ENCODE peak calls at places on chromosomes 5 and 9, in six cellular contexts. T is cardiac muscle cell, R is lower lobe of right lung, P is PC-3, J is transverse colon, X is ascending aorta. B is an unnamed sample. For H3K4me1, the result is how much of the 10 kb centered on the place peaks cover.

GRCh38 chr5:98482321-98483111 is 290.9 kb upstream of the RGMB start:
- DNase-seq in T (no peak), R (no peak), P (no peak), J (no peak), X (no peak), B (no peak)

GRCh38 chr5:114148253-114148652 is 213.6 kb upstream of the KCNN2 start:
- DNase-seq in T (no peak), R (no peak), P (no peak), J (no peak), X (no peak), B (no peak)

GRCh38 chr5:22889714-22890113 is 36.6 kb upstream of the CDH12 start:
- DNase-seq in T (no peak), R (no peak), P (peak), J (no peak), X (no peak), B (no peak)

GRCh38 chr5:172429201-172429940 is 25.0 kb downstream of the SH3PXD2B start:
- DNase-seq in T (peak), R (no peak), P (no peak), J (no peak), X (no peak), B (no peak)

GRCh38 chr5:15255601-15256000 is 244.4 kb upstream of the FBXL7 start:
- DNase-seq in T (peak), R (no peak), P (no peak), J (no peak), X (no peak), B (no peak)

GRCh38 chr9:115524467-115525059 is 406.6 kb upstream of the TNC start:
- DNase-seq in T (peak), R (no peak), P (peak), J (peak), X (peak), B (no peak)

GRCh38 chr5:111301264-111301663 is 77.1 kb downstream of the CAMK4 start:
- DNase-seq in T (no peak), R (no peak), P (no peak), J (no peak), X (no peak), B (no peak)

GRCh38 chr5:152505442-152506042 is 100.5 kb upstream of the NMUR2 start:
- DNase-seq in T (peak), R (no peak), P (peak), J (peak), X (no peak), B (peak)

GRCh38 chr5:166324372-166324771 is 1967.1 kb upstream of the WWC1 start:
- DNase-seq in T (no peak), R (no peak), P (no peak), J (no peak), X (no peak), B (no peak)

GRCh38 chr9:84207443-84208032 is 133.0 kb downstream of the SLC28A3 start:
- DNase-seq in T (peak), R (no peak), P (no peak), J (no peak), X (no peak), B (no peak)

GRCh38 chr5:55603947-55604346 is 69.2 kb upstream of the PLPP1 start:
- DNase-seq in T (peak), R (no peak), P (no peak), J (no peak), X (no peak), B (no peak)

GRCh38 chr9:108212179-108212578 is 643.6 kb downstream of the ACTL7B start:
- DNase-seq in T (peak), R (no peak), P (no peak), J (peak), X (no peak), B (no peak)

GRCh38 chr5:96468956-96469355 is 35.9 kb upstream of the PCSK1 start:
- DNase-seq in T (no peak), R (no peak), P (no peak), J (no peak), X (no peak), B (no peak)

GRCh38 chr5:5650242-5650641 is 227.8 kb downstream of the ICE1 start:
- DNase-seq in T (peak), R (no peak), P (peak), J (no peak), X (no peak), B (no peak)

GRCh38 chr9:94199776-94200175 is 59.3 kb upstream of the ZNF169 start:
- DNase-seq in T (no peak), R (no peak), P (no peak), J (no peak), X (no peak), B (no peak)

GRCh38 chr5:79020861-79021561 is 35.9 kb upstream of the ARSB start:
- DNase-seq in T (peak), R (peak), P (peak), J (peak), X (peak), B (peak)

GRCh38 chr9:22097712-22098111 is 88.6 kb upstream of the CDKN2B start:
- DNase-seq in T (peak), R (no peak), P (peak), J (no peak), X (no peak), B (no peak)

GRCh38 chr9:68560131-68560844 is 19.6 kb upstream of the TMEM252 start:
- DNase-seq in T (peak), R (peak), P (peak), J (peak), X (no peak), B (peak)
- TF ChIP-seq CTCF in T (peak), R (peak), P (peak), J (peak), X (no peak), B (no peak)

GRCh38 chr9:129172816-129173215 is 5.2 kb downstream of the IER5L start:
- DNase-seq in T (peak), R (no peak), P (no peak), J (no peak), X (no peak), B (no peak)
- H3K27ac ChIP-seq in T (no peak), R (no peak), P (no peak), J (no peak), X (peak), B (peak)

GRCh38 chr5:169350759-169351240 is 49.9 kb upstream of the SLIT3 start:
- DNase-seq in T (peak), R (no peak), P (peak), J (no peak), X (peak), B (peak)
- H3K4me1 ChIP-seq in T (under half), R (under half), P (half or more), J (under half), X (under half), B (under half)

GRCh38 chr5:169701910-169702451 is 64.9 kb downstream of the DOCK2 start:
- DNase-seq in T (peak), R (no peak), P (peak), J (no peak), X (no peak), B (no peak)
- TF ChIP-seq CTCF in T (peak), R (peak), P (peak), J (no peak), X (no peak), B (peak)

GRCh38 chr5:149628221-149628620 is 46.9 kb downstream of the ARHGEF37 start:
- DNase-seq in T (peak), R (no peak), P (no peak), J (peak), X (no peak), B (no peak)
- H3K27ac ChIP-seq in T (no peak), R (peak), P (no peak), J (no peak), X (no peak), B (no peak)

GRCh38 chr5:132437604-132438275 is 52.8 kb downstream of the IRF1 start:
- DNase-seq in T (peak), R (peak), P (no peak), J (peak), X (peak), B (peak)
- H3K4me1 ChIP-seq in T (under half), R (half or more), P (under half), J (half or more), X (under half), B (under half)

DNA sequence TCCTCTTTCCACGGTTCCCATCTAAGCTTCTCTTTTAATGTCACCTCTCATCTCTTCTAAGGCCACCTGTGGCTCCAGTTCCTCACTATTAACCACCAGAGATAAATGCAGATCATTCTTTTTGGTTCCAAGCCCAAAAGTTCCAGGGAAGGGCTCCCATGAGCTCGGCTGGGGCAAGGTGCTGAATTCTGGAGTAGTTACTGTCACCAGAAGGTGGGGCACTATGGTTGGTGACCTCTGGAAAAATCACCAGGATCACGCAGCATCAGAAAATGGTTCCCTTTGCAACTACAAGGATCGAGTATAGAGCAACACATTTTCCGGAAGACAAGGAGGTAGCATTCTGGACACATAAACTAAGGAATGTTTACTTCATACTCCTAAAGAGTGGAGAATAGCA is 528.7 kb upstream of the DAP start:
- DNase-seq in T (no peak), R (no peak), P (no peak), J (no peak), X (no peak), B (no peak)
- TF ChIP-seq CTCF in T (no peak), R (no peak), P (peak), J (no peak), X (no peak), B (no peak)

GRCh38 chr9:35939851-35940250 is 18.1 kb downstream of the OR2S2 start:
- DNase-seq in T (no peak), R (no peak), P (no peak), J (no peak), X (no peak), B (no peak)
- H3K27ac ChIP-seq in T (no peak), R (no peak), P (no peak), J (peak), X (peak), B (no peak)

GRCh38 chr5:14039576-14039975 is 95.1 kb upstream of the DNAH5 start:
- DNase-seq in T (no peak), R (no peak), P (peak), J (no peak), X (no peak), B (no peak)
- H3K4me1 ChIP-seq in T (under half), R (under half), P (half or more), J (under half), X (under half), B (under half)

GRCh38 chr5:134130239-134130945 is 15.9 kb downstream of the TCF7 start:
- DNase-seq in T (no peak), R (peak), P (no peak), J (no peak), X (no peak), B (no peak)
- TF ChIP-seq CTCF in T (no peak), R (no peak), P (no peak), J (no peak), X (no peak), B (no peak)

B was measured in thyroid gland.